ENCODE peak calls at places on chromosome 1, in eight cellular contexts. O, I, T, A, M, U, Q and J are unnamed samples.

GRCh38 chr1:10152709-10153284 is 57.6 kb upstream of the KIF1B start:
- DNase-seq in O (no peak), I (peak), T (no peak), A (peak), M (peak), U (no peak), Q (peak), J (peak)

GRCh38 chr1:117590273-117590925 is 15.4 kb upstream of the TENT5C start:
- DNase-seq in O (no peak), I (no peak), T (no peak), A (no peak), M (no peak), U (peak), Q (no peak), J (no peak)

GRCh38 chr1:114345930-114346479 is 165.0 kb downstream of the TRIM33 start:
- DNase-seq in O (no peak), I (peak), T (no peak), A (no peak), M (peak), U (no peak), Q (peak), J (no peak)

GRCh38 chr1:89761901-89762300 is 58.9 kb upstream of the LRRC8D start:
- DNase-seq in O (no peak), I (no peak), T (no peak), A (no peak), M (peak), U (no peak), Q (no peak), J (no peak)

GRCh38 chr1:84159533-84160240 is 15.6 kb downstream of the PRKACB start:
- DNase-seq in O (no peak), I (no peak), T (no peak), A (no peak), M (no peak), U (no peak), Q (no peak), J (no peak)

GRCh38 chr1:43358121-43358745 is 548 bp upstream of the CDC20 start:
- DNase-seq in O (no peak), I (peak), T (no peak), A (peak), M (peak), U (no peak), Q (no peak), J (peak)

GRCh38 chr1:198122693-198123092 is 34.1 kb upstream of the NEK7 start:
- DNase-seq in O (no peak), I (no peak), T (no peak), A (no peak), M (no peak), U (no peak), Q (no peak), J (no peak)

GRCh38 chr1:197917813-197918646 is 858 bp downstream of the LHX9 start:
- DNase-seq in O (no peak), I (no peak), T (no peak), A (no peak), M (no peak), U (peak), Q (no peak), J (no peak)

GRCh38 chr1:234246638-234247116 is 126.6 kb upstream of the COA6 start:
- DNase-seq in O (no peak), I (no peak), T (no peak), A (no peak), M (no peak), U (no peak), Q (no peak), J (no peak)

GRCh38 chr1:56468472-56468871 is 110.9 kb downstream of the PLPP3 start:
- DNase-seq in O (no peak), I (no peak), T (no peak), A (no peak), M (no peak), U (no peak), Q (no peak), J (no peak)

GRCh38 chr1:41545996-41546938 is 61.8 kb upstream of the EDN2 start:
- DNase-seq in O (no peak), I (no peak), T (no peak), A (no peak), M (no peak), U (peak), Q (no peak), J (no peak)

GRCh38 chr1:28971980-28972771 is 57.8 kb downstream of the EPB41 start:
- DNase-seq in O (no peak), I (no peak), T (no peak), A (no peak), M (no peak), U (no peak), Q (peak), J (no peak)

GRCh38 chr1:96865731-96866684 is 144.4 kb downstream of the PTBP2 start:
- DNase-seq in O (no peak), I (no peak), T (no peak), A (no peak), M (no peak), U (no peak), Q (no peak), J (no peak)

GRCh38 chr1:159918041-159918917 is 7.0 kb downstream of the TAGLN2 start:
- DNase-seq in O (no peak), I (no peak), T (no peak), A (no peak), M (no peak), U (peak), Q (no peak), J (no peak)